ENCODE peak calls at places on chromosomes 3 and 15, in five cellular contexts. Y is fibroblast of mammary gland, P is body of pancreas, D is fibroblast of pulmonary artery, F is sigmoid colon. Q is an unnamed sample.

GRCh38 chr3:48826451-48826850 is 21.2 kb downstream of the PRKAR2A start:
- DNase-seq in F (no peak), Y (peak), D (peak), P (no peak), Q (no peak)

GRCh38 chr3:36826240-36826639 is 61.9 kb upstream of the DCLK3 start:
- DNase-seq in P (no peak), F (no peak), D (no peak), Y (no peak), Q (no peak)

GRCh38 chr3:138370321-138370720 is 21.9 kb downstream of the MRAS start:
- DNase-seq in D (no peak), F (peak), P (no peak), Y (no peak), Q (no peak)

GRCh38 chr3:149134560-149134959 is 5.1 kb downstream of the HPS3 start:
- DNase-seq in Y (peak), F (no peak), D (peak), P (no peak), Q (no peak)

GRCh38 chr3:123626881-123627280 is 42.0 kb upstream of the HACD2 start:
- DNase-seq in Y (no peak), P (no peak), F (no peak), D (no peak), Q (no peak)

GRCh38 chr3:69161587-69162196 is 39.3 kb upstream of the LMOD3 start:
- DNase-seq in D (peak), P (peak), Y (peak), F (no peak), Q (peak)

GRCh38 chr15:48965972-48966371 is 2.3 kb upstream of the SHC4 start:
- DNase-seq in F (no peak), Y (peak), D (peak), P (no peak), Q (peak)

GRCh38 chr15:31342781-31343626 is 16.4 kb downstream of the KLF13 start:
- DNase-seq in Y (no peak), P (no peak), F (no peak), D (no peak), Q (no peak)

GRCh38 chr15:83305696-83306291 is 21.3 kb upstream of the BNC1 start:
- DNase-seq in Y (no peak), D (peak), P (peak), F (no peak), Q (no peak)

GRCh38 chr15:62765916-62766315 is 276.6 kb upstream of the TPM1 start:
- DNase-seq in P (no peak), D (no peak), Y (no peak), F (no peak), Q (no peak)

GRCh38 chr15:50880651-50881114 is 27.8 kb upstream of the AP4E1 start:
- DNase-seq in P (no peak), Y (peak), F (no peak), D (peak), Q (no peak)

GRCh38 chr3:119350114-119350513 is 55.9 kb downstream of the ARHGAP31 start:
- DNase-seq in Y (no peak), F (no peak), D (peak), P (no peak), Q (no peak)

GRCh38 chr3:14118400-14119165 is 6.1 kb downstream of the CHCHD4 start:
- DNase-seq in F (no peak), P (peak), D (peak), Y (peak), Q (no peak)

DNA sequence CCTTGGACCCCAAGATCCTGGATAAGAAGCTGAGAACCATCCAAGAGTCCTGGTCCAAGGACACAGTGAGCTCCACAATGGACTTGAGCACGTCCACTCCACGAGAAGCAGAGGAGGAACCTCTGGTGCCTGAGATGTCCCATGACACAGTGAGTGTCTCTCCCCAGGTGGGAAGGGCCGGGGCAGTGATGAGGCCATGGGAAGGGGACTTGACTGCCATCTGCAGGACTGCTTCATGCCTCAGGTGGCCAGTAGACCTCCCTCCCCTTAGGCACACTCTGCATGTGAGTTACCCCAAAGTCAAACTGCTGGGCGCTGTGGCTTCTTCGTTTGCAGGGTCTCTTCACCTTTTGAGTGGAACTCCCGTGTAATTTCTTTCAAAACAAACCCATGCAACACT is 59.7 kb downstream of the CCDC33 start:
- DNase-seq in P (no peak), D (no peak), F (no peak), Y (no peak), Q (no peak)
- TF ChIP-seq CTCF in P (no peak), D (peak), F (no peak), Y (peak), Q (no peak)

DNA sequence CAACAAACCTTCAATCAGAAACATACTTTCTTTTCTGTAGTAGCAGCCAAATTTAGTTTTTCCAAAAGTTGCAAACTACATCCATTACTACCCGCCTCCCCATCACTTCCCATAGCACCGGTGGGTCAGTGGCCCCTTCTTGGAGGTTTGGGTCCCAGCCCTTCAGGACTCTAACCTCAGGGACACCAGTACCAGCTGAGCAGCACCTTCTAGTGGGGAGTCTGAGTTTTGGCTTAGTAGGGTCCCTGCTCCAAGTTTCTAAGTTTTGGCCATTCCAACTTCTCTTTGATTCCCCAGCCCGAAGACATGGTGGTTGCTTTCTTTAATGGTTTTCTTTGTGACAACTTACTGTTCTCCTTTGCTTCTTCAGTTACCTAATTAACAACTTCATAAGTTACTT is 160.6 kb downstream of the ECT2 start:
- DNase-seq in P (no peak), D (no peak), F (no peak), Y (no peak), Q (no peak)
- TF ChIP-seq CTCF in P (no peak), D (peak), F (no peak), Y (no peak), Q (no peak)

GRCh38 chr15:70665599-70665998 is 97.8 kb downstream of the UACA start:
- DNase-seq in F (no peak), D (no peak), P (no peak), Y (no peak), Q (no peak)

GRCh38 chr15:70669966-70670658 is 93.2 kb downstream of the UACA start:
- DNase-seq in P (peak), Y (no peak), F (no peak), D (peak), Q (no peak)

GRCh38 chr15:70669006-70669602 is 94.3 kb downstream of the UACA start:
- DNase-seq in D (no peak), F (no peak), P (no peak), Y (no peak), Q (no peak)

GRCh38 chr15:70672081-70672480 is 91.3 kb downstream of the UACA start:
- DNase-seq in D (no peak), F (no peak), P (no peak), Y (no peak), Q (no peak)

GRCh38 chr15:70670680-70671079 is 92.7 kb downstream of the UACA start:
- DNase-seq in P (no peak), Y (peak), D (peak), F (no peak), Q (peak)
- TF ChIP-seq CTCF in P (peak), Y (no peak), D (peak), F (no peak), Q (peak)

GRCh38 chr3:52154135-52155094 is at the start of gene POC1A:
- DNase-seq in D (peak), Y (peak), F (peak), P (peak), Q (peak)
- TF ChIP-seq CTCF in D (no peak), Y (no peak), F (no peak), P (peak), Q (no peak)

GRCh38 chr3:9136746-9137434 is 112.6 kb downstream of the SRGAP3 start:
- DNase-seq in D (no peak), Y (no peak), F (no peak), P (no peak), Q (no peak)

GRCh38 chr3:9139366-9139765 is 110.1 kb downstream of the SRGAP3 start:
- DNase-seq in Y (no peak), P (no peak), F (no peak), D (no peak), Q (no peak)

GRCh38 chr3:9135526-9135925 is 113.9 kb downstream of the SRGAP3 start:
- DNase-seq in P (no peak), F (no peak), Y (no peak), D (no peak), Q (no peak)

GRCh38 chr3:9130318-9131110 is 118.9 kb downstream of the SRGAP3 start:
- DNase-seq in P (no peak), Y (no peak), D (no peak), F (no peak), Q (no peak)

DNA sequence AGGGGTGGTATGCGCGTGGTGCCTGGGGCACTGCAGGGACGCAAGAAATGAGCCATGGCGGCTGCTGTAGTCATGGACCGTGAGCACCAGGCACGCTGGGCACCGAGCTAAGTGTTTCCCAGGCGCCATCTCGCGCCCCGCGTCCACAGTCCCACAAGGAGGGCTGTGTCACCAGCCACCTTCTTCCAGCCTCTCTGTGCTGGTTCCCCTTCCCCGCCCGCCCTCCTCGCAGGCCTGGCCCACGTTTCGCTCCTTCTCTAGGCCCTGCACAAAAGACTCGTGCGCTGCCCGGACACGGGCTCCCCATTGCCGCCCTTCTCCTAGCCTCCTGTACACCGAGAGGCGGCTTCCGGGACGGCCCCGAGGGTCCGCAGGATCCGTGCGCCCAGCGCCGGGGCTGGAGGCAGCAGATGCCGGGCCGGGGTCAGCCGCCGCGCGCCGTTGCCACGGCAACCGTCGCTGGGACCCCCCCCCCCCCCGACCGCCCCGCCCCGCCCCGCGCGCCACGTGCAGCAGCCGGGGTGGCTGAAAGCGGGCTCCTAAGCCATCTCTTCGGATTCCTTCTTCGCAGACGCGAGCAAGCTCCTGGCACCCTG is 113.4 kb downstream of the SRGAP3 start:
- DNase-seq in D (no peak), Y (no peak), F (no peak), P (no peak), Q (no peak)
- TF ChIP-seq CTCF in D (no peak), Y (no peak), F (no peak), P (no peak), Q (no peak)

GRCh38 chr15:30038667-30039523 is 43.9 kb upstream of the GOLGA8J start:
- DNase-seq in P (peak), F (no peak), Y (no peak), D (no peak), Q (peak)

GRCh38 chr15:30033763-30034162 is 49.0 kb upstream of the GOLGA8J start:
- DNase-seq in P (no peak), F (no peak), Y (no peak), D (no peak), Q (no peak)

GRCh38 chr15:30033211-30033610 is 49.5 kb upstream of the GOLGA8J start:
- DNase-seq in F (no peak), Y (no peak), D (no peak), P (no peak), Q (no peak)

GRCh38 chr15:30041868-30042267 is 40.9 kb upstream of the GOLGA8J start:
- DNase-seq in P (no peak), F (no peak), Y (no peak), D (no peak), Q (no peak)

DNA sequence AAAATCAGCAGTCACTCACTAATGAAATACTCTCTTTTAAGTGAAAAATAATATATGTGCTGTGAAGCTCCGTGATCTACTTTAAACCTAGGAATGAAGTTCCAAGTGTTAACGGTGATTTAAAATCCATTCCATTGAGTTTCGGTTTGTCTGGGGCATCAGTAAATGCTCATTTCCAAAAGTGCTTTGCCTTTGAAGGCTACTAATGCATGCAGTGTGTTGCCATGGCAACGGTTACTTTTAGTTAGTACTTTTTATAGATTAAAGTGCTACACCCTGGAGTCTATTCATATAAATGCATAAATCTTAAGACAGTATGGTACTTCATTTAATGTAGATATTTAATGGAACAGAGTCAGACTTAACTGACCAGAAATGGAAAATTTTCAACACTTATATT is 46.5 kb upstream of the GOLGA8J start:
- DNase-seq in Y (no peak), F (no peak), D (no peak), P (no peak), Q (no peak)
- TF ChIP-seq CTCF in Y (no peak), F (no peak), D (no peak), P (no peak), Q (no peak)

GRCh38 chr3:180804871-180805430 is 107.5 kb upstream of the FXR1 start:
- DNase-seq in D (peak), Y (peak), F (no peak), P (no peak), Q (peak)
- TF ChIP-seq CTCF in D (peak), Y (peak), F (no peak), P (no peak), Q (no peak)

GRCh38 chr3:160035757-160036156 is 47.1 kb downstream of the IL12A start:
- DNase-seq in D (no peak), Y (no peak), P (no peak), F (no peak), Q (no peak)

GRCh38 chr3:160038862-160039562 is 50.4 kb downstream of the IL12A start:
- DNase-seq in F (peak), P (peak), Y (no peak), D (no peak), Q (no peak)

GRCh38 chr3:160040181-160040580 is 51.5 kb downstream of the IL12A start:
- DNase-seq in Y (no peak), D (no peak), F (no peak), P (no peak), Q (no peak)
- TF ChIP-seq CTCF in Y (no peak), D (no peak), F (no peak), P (no peak), Q (no peak)

GRCh38 chr3:43246956-43247355 is 39.4 kb upstream of the SNRK start:
- DNase-seq in D (peak), F (no peak), P (no peak), Y (no peak), Q (no peak)

GRCh38 chr3:43248194-43248593 is 38.1 kb upstream of the SNRK start:
- DNase-seq in D (no peak), P (no peak), F (no peak), Y (no peak), Q (no peak)

GRCh38 chr3:43247556-43248186 is 38.7 kb upstream of the SNRK start:
- DNase-seq in F (no peak), P (no peak), D (no peak), Y (no peak), Q (no peak)

GRCh38 chr3:43243590-43244587 is 42.5 kb upstream of the SNRK start:
- DNase-seq in Y (peak), P (no peak), D (peak), F (no peak), Q (no peak)

GRCh38 chr3:43244694-43245093 is 41.6 kb upstream of the SNRK start:
- DNase-seq in Y (no peak), D (no peak), F (no peak), P (no peak), Q (no peak)
- TF ChIP-seq CTCF in Y (no peak), D (no peak), F (no peak), P (no peak), Q (no peak)

GRCh38 chr3:29560031-29560430 is 279.2 kb downstream of the RBMS3 start:
- DNase-seq in Y (no peak), F (no peak), P (no peak), D (no peak), Q (no peak)
- TF ChIP-seq CTCF in Y (no peak), F (no peak), P (no peak), D (no peak), Q (no peak)

Q was measured in RWPE1.